ENCODE peak calls at places on chromosome 11, in nine cellular contexts. One of them, this sample, is unnamed.

GRCh38 chr11:1567721-1568100 is 4.4 kb downstream of the DUSP8 start:
- DNase-seq in mucosa of descending colon: no peak
- DNase-seq in caudate nucleus: no peak
- DNase-seq in SW480: no peak
- DNase-seq in Caco-2: no peak
- DNase-seq in bronchial epithelial cell: no peak
- DNase-seq in esophagus squamous epithelium: no peak
- DNase-seq in amygdala: no peak
- DNase-seq in Peyer's patch: no peak
- DNase-seq in this sample: no peak

GRCh38 chr11:36412781-36413383 is 97.2 kb downstream of the TRAF6 start:
- DNase-seq in bronchial epithelial cell: no peak
- DNase-seq in esophagus squamous epithelium: no peak
- DNase-seq in Peyer's patch: no peak
- DNase-seq in caudate nucleus: no peak
- DNase-seq in SW480: no peak
- DNase-seq in mucosa of descending colon: no peak
- DNase-seq in Caco-2: no peak
- DNase-seq in amygdala: no peak
- DNase-seq in this sample: no peak

GRCh38 chr11:72058416-72059034 is 21.8 kb downstream of the NUMA1 start:
- DNase-seq in esophagus squamous epithelium: no peak
- DNase-seq in Caco-2: no peak
- DNase-seq in amygdala: no peak
- DNase-seq in mucosa of descending colon: no peak
- DNase-seq in Peyer's patch: no peak
- DNase-seq in bronchial epithelial cell: peak; percentile 61
- DNase-seq in caudate nucleus: no peak
- DNase-seq in SW480: no peak
- DNase-seq in this sample: no peak

GRCh38 chr11:108733479-108734116 is 68.7 kb downstream of the DDX10 start:
- DNase-seq in caudate nucleus: no peak
- DNase-seq in SW480: no peak
- DNase-seq in amygdala: no peak
- DNase-seq in mucosa of descending colon: no peak
- DNase-seq in bronchial epithelial cell: peak; percentile 81
- DNase-seq in esophagus squamous epithelium: no peak
- DNase-seq in Caco-2: no peak
- DNase-seq in Peyer's patch: no peak
- DNase-seq in this sample: no peak

GRCh38 chr11:24496728-24497396 is at the start of gene LUZP2:
- DNase-seq in esophagus squamous epithelium: no peak
- DNase-seq in Peyer's patch: peak; percentile 55
- DNase-seq in amygdala: peak; percentile 44
- DNase-seq in SW480: no peak
- DNase-seq in bronchial epithelial cell: peak; percentile 28
- DNase-seq in caudate nucleus: no peak
- DNase-seq in mucosa of descending colon: no peak
- DNase-seq in Caco-2: no peak
- DNase-seq in this sample: peak; percentile 44

GRCh38 chr11:130313383-130314183 is 1.1 kb downstream of the ZBTB44 start:
- DNase-seq in Peyer's patch: no peak
- DNase-seq in amygdala: no peak
- DNase-seq in mucosa of descending colon: no peak
- DNase-seq in caudate nucleus: no peak
- DNase-seq in SW480: no peak
- DNase-seq in Caco-2: no peak
- DNase-seq in bronchial epithelial cell: peak; percentile 42
- DNase-seq in esophagus squamous epithelium: no peak
- DNase-seq in this sample: no peak

GRCh38 chr11:103907548-103908455 is 128.6 kb upstream of the DDI1 start:
- DNase-seq in Peyer's patch: no peak
- DNase-seq in bronchial epithelial cell: peak; percentile 37
- DNase-seq in amygdala: no peak
- DNase-seq in mucosa of descending colon: no peak
- DNase-seq in SW480: no peak
- DNase-seq in Caco-2: no peak
- DNase-seq in esophagus squamous epithelium: no peak
- DNase-seq in caudate nucleus: no peak
- DNase-seq in this sample: no peak

GRCh38 chr11:109853156-109853776 is 239.9 kb upstream of the ZC3H12C start:
- DNase-seq in esophagus squamous epithelium: no peak
- DNase-seq in amygdala: no peak
- DNase-seq in caudate nucleus: no peak
- DNase-seq in mucosa of descending colon: no peak
- DNase-seq in bronchial epithelial cell: peak; percentile 83
- DNase-seq in Caco-2: peak; percentile 66
- DNase-seq in Peyer's patch: no peak
- DNase-seq in SW480: peak; percentile 30
- DNase-seq in this sample: no peak

GRCh38 chr11:70719516-70719915 is 321.2 kb downstream of the CTTN start:
- DNase-seq in Caco-2: no peak
- DNase-seq in esophagus squamous epithelium: no peak
- DNase-seq in Peyer's patch: no peak
- DNase-seq in mucosa of descending colon: peak; percentile 25
- DNase-seq in SW480: no peak
- DNase-seq in amygdala: no peak
- DNase-seq in bronchial epithelial cell: no peak
- DNase-seq in caudate nucleus: no peak
- DNase-seq in this sample: no peak

GRCh38 chr11:64314146-64314804 is 3.1 kb downstream of the TRMT112 start:
- DNase-seq in Caco-2: no peak
- DNase-seq in SW480: no peak
- DNase-seq in bronchial epithelial cell: no peak
- DNase-seq in mucosa of descending colon: no peak
- DNase-seq in Peyer's patch: no peak
- DNase-seq in amygdala: no peak
- DNase-seq in esophagus squamous epithelium: no peak
- DNase-seq in caudate nucleus: no peak
- DNase-seq in this sample: no peak

GRCh38 chr11:124743050-124743449 is 3.3 kb downstream of the NRGN start:
- DNase-seq in bronchial epithelial cell: no peak
- DNase-seq in esophagus squamous epithelium: no peak
- DNase-seq in caudate nucleus: no peak
- DNase-seq in Caco-2: no peak
- DNase-seq in mucosa of descending colon: no peak
- DNase-seq in Peyer's patch: no peak
- DNase-seq in SW480: no peak
- DNase-seq in amygdala: no peak
- DNase-seq in this sample: no peak

GRCh38 chr11:115499241-115499799 is 4.9 kb downstream of the CADM1 start:
- DNase-seq in caudate nucleus: no peak
- DNase-seq in mucosa of descending colon: no peak
- DNase-seq in Peyer's patch: no peak
- DNase-seq in esophagus squamous epithelium: no peak
- DNase-seq in Caco-2: no peak
- DNase-seq in amygdala: no peak
- DNase-seq in bronchial epithelial cell: no peak
- DNase-seq in SW480: no peak
- DNase-seq in this sample: no peak

GRCh38 chr11:40445391-40445790 is 1014.1 kb downstream of the LRRC4C start:
- DNase-seq in mucosa of descending colon: no peak
- DNase-seq in bronchial epithelial cell: no peak
- DNase-seq in Peyer's patch: no peak
- DNase-seq in amygdala: no peak
- DNase-seq in caudate nucleus: no peak
- DNase-seq in Caco-2: no peak
- DNase-seq in SW480: no peak
- DNase-seq in esophagus squamous epithelium: no peak
- DNase-seq in this sample: no peak

GRCh38 chr11:47376543-47377371 is 1.6 kb downstream of the SPI1 start:
- DNase-seq in esophagus squamous epithelium: no peak
- DNase-seq in Caco-2: no peak
- DNase-seq in Peyer's patch: peak; percentile 52
- DNase-seq in caudate nucleus: no peak
- DNase-seq in mucosa of descending colon: peak; percentile 70
- DNase-seq in bronchial epithelial cell: no peak
- DNase-seq in SW480: no peak
- DNase-seq in amygdala: peak; percentile 33
- DNase-seq in this sample: no peak

GRCh38 chr11:130470832-130471706 is 22.6 kb downstream of the ADAMTS15 start:
- DNase-seq in amygdala: no peak
- DNase-seq in SW480: no peak
- DNase-seq in esophagus squamous epithelium: no peak
- DNase-seq in Caco-2: no peak
- DNase-seq in mucosa of descending colon: no peak
- DNase-seq in Peyer's patch: no peak
- DNase-seq in bronchial epithelial cell: no peak
- DNase-seq in caudate nucleus: no peak
- DNase-seq in this sample: no peak

GRCh38 chr11:65396769-65397745 is 10.6 kb downstream of the FRMD8 start:
- DNase-seq in Caco-2: no peak
- DNase-seq in Peyer's patch: no peak
- DNase-seq in amygdala: no peak
- DNase-seq in SW480: no peak
- DNase-seq in mucosa of descending colon: peak; percentile 41
- DNase-seq in bronchial epithelial cell: no peak
- DNase-seq in caudate nucleus: no peak
- DNase-seq in esophagus squamous epithelium: no peak
- DNase-seq in this sample: no peak

GRCh38 chr11:97615541-97615940 is 1225.7 kb downstream of the JRKL start:
- DNase-seq in bronchial epithelial cell: no peak
- DNase-seq in esophagus squamous epithelium: no peak
- DNase-seq in Peyer's patch: no peak
- DNase-seq in mucosa of descending colon: no peak
- DNase-seq in amygdala: no peak
- DNase-seq in SW480: no peak
- DNase-seq in Caco-2: no peak
- DNase-seq in caudate nucleus: no peak
- DNase-seq in this sample: no peak

GRCh38 chr11:121207485-121208115 is 85.0 kb upstream of the SC5D start:
- DNase-seq in amygdala: no peak
- DNase-seq in Caco-2: no peak
- DNase-seq in mucosa of descending colon: no peak
- DNase-seq in bronchial epithelial cell: no peak
- DNase-seq in esophagus squamous epithelium: no peak
- DNase-seq in caudate nucleus: no peak
- DNase-seq in Peyer's patch: no peak
- DNase-seq in SW480: no peak
- DNase-seq in this sample: no peak

GRCh38 chr11:12727556-12728070 is 53.4 kb downstream of the TEAD1 start:
- DNase-seq in SW480: no peak
- DNase-seq in amygdala: no peak
- DNase-seq in Peyer's patch: no peak
- DNase-seq in mucosa of descending colon: no peak
- DNase-seq in caudate nucleus: no peak
- DNase-seq in bronchial epithelial cell: no peak
- DNase-seq in esophagus squamous epithelium: no peak
- DNase-seq in Caco-2: no peak
- DNase-seq in this sample: no peak

GRCh38 chr11:69149646-69150045 is 6.1 kb upstream of the SMIM38 start:
- DNase-seq in amygdala: no peak
- DNase-seq in mucosa of descending colon: no peak
- DNase-seq in caudate nucleus: no peak
- DNase-seq in Caco-2: no peak
- DNase-seq in esophagus squamous epithelium: no peak
- DNase-seq in bronchial epithelial cell: peak; percentile 16
- DNase-seq in Peyer's patch: no peak
- DNase-seq in SW480: no peak
- DNase-seq in this sample: no peak

GRCh38 chr11:127919206-127920000 is 668.0 kb downstream of the ETS1 start:
- DNase-seq in bronchial epithelial cell: peak; percentile 94
- DNase-seq in Caco-2: no peak
- DNase-seq in mucosa of descending colon: no peak
- DNase-seq in amygdala: no peak
- DNase-seq in SW480: no peak
- DNase-seq in Peyer's patch: no peak
- DNase-seq in esophagus squamous epithelium: no peak
- DNase-seq in caudate nucleus: no peak
- DNase-seq in this sample: no peak

GRCh38 chr11:73269353-73270088 is 2.6 kb upstream of the P2RY6 start:
- DNase-seq in SW480: no peak
- DNase-seq in esophagus squamous epithelium: no peak
- DNase-seq in amygdala: no peak
- DNase-seq in caudate nucleus: no peak
- DNase-seq in Caco-2: peak; percentile 92
- DNase-seq in bronchial epithelial cell: no peak
- DNase-seq in Peyer's patch: peak; percentile 44
- DNase-seq in mucosa of descending colon: peak; percentile 31
- DNase-seq in this sample: no peak

GRCh38 chr11:105151936-105152554 is 12.5 kb upstream of the CARD18 start:
- DNase-seq in mucosa of descending colon: no peak
- DNase-seq in esophagus squamous epithelium: no peak
- DNase-seq in caudate nucleus: no peak
- DNase-seq in amygdala: no peak
- DNase-seq in Peyer's patch: no peak
- DNase-seq in SW480: no peak
- DNase-seq in bronchial epithelial cell: peak; percentile 75
- DNase-seq in Caco-2: no peak
- DNase-seq in this sample: no peak

GRCh38 chr11:61760946-61761345 is 8.5 kb downstream of the MYRF start:
- DNase-seq in amygdala: peak; percentile 90
- DNase-seq in mucosa of descending colon: no peak
- DNase-seq in Caco-2: no peak
- DNase-seq in esophagus squamous epithelium: no peak
- DNase-seq in SW480: no peak
- DNase-seq in bronchial epithelial cell: no peak
- DNase-seq in caudate nucleus: peak; percentile 65
- DNase-seq in Peyer's patch: no peak
- DNase-seq in this sample: peak; percentile 79

GRCh38 chr11:69209936-69210659 is 54.4 kb downstream of the SMIM38 start:
- DNase-seq in mucosa of descending colon: no peak
- DNase-seq in Peyer's patch: no peak
- DNase-seq in esophagus squamous epithelium: no peak
- DNase-seq in bronchial epithelial cell: no peak
- DNase-seq in caudate nucleus: no peak
- DNase-seq in amygdala: no peak
- DNase-seq in Caco-2: no peak
- DNase-seq in SW480: peak; percentile 54
- DNase-seq in this sample: no peak

GRCh38 chr11:17861036-17861755 is 126.6 kb downstream of the KCNC1 start:
- DNase-seq in Caco-2: no peak
- DNase-seq in esophagus squamous epithelium: no peak
- DNase-seq in amygdala: no peak
- DNase-seq in SW480: no peak
- DNase-seq in Peyer's patch: no peak
- DNase-seq in mucosa of descending colon: no peak
- DNase-seq in bronchial epithelial cell: no peak
- DNase-seq in caudate nucleus: no peak
- DNase-seq in this sample: no peak

GRCh38 chr11:2798951-2799761 is 86.4 kb downstream of the CDKN1C start:
- DNase-seq in SW480: no peak
- DNase-seq in caudate nucleus: no peak
- DNase-seq in Caco-2: no peak
- DNase-seq in Peyer's patch: peak; percentile 15
- DNase-seq in esophagus squamous epithelium: no peak
- DNase-seq in mucosa of descending colon: peak; percentile 22
- DNase-seq in bronchial epithelial cell: no peak
- DNase-seq in amygdala: no peak
- DNase-seq in this sample: no peak

GRCh38 chr11:77967753-77968152 is 26.7 kb downstream of the INTS4 start:
- DNase-seq in SW480: no peak
- DNase-seq in amygdala: no peak
- DNase-seq in caudate nucleus: no peak
- DNase-seq in mucosa of descending colon: no peak
- DNase-seq in Caco-2: no peak
- DNase-seq in esophagus squamous epithelium: no peak
- DNase-seq in Peyer's patch: no peak
- DNase-seq in bronchial epithelial cell: peak; percentile 56
- DNase-seq in this sample: no peak

GRCh38 chr11:69129053-69129452 is 26.7 kb upstream of the SMIM38 start:
- DNase-seq in mucosa of descending colon: no peak
- DNase-seq in caudate nucleus: no peak
- DNase-seq in esophagus squamous epithelium: no peak
- DNase-seq in bronchial epithelial cell: no peak
- DNase-seq in Caco-2: no peak
- DNase-seq in Peyer's patch: no peak
- DNase-seq in amygdala: no peak
- DNase-seq in SW480: no peak
- DNase-seq in this sample: no peak

GRCh38 chr11:134047586-134047999 is 21.3 kb upstream of the JAM3 start:
- DNase-seq in caudate nucleus: no peak
- DNase-seq in Caco-2: no peak
- DNase-seq in esophagus squamous epithelium: no peak
- DNase-seq in mucosa of descending colon: no peak
- DNase-seq in amygdala: no peak
- DNase-seq in SW480: no peak
- DNase-seq in Peyer's patch: no peak
- DNase-seq in bronchial epithelial cell: no peak
- DNase-seq in this sample: no peak

GRCh38 chr11:127454856-127455255 is 454.3 kb upstream of the KIRREL3 start:
- DNase-seq in mucosa of descending colon: no peak
- DNase-seq in SW480: peak; percentile 44
- DNase-seq in caudate nucleus: no peak
- DNase-seq in Peyer's patch: no peak
- DNase-seq in esophagus squamous epithelium: no peak
- DNase-seq in amygdala: no peak
- DNase-seq in Caco-2: no peak
- DNase-seq in bronchial epithelial cell: no peak
- DNase-seq in this sample: no peak